ENCODE peak calls at places on chromosomes 16 and 17, in four cellular contexts. K is neuronal stem cell, R is upper lobe of right lung, N is SJSA1. Z is an unnamed sample. For H3K4me1, the result is how much of the 10 kb centered on the place peaks cover.

GRCh38 chr16:46727184-46727583 is 21.0 kb downstream of the MYLK3 start:
- DNase-seq in K (no peak), R (no peak), N (no peak), Z (no peak)

GRCh38 chr16:88526008-88526905 is 43.9 kb upstream of the ZC3H18 start:
- DNase-seq in K (no peak), R (no peak), N (no peak), Z (no peak)

GRCh38 chr17:42659079-42659931 is at the start of gene TUBG2:
- DNase-seq in K (peak), R (peak), N (peak), Z (no peak)

GRCh38 chr17:34721326-34721725 is 141.9 kb downstream of the TMEM132E start:
- DNase-seq in K (no peak), R (no peak), N (no peak), Z (no peak)

GRCh38 chr16:3825103-3825502 is 55.4 kb downstream of the CREBBP start:
- DNase-seq in K (no peak), R (no peak), N (peak), Z (no peak)

GRCh38 chr16:2948807-2949704 is 15.0 kb upstream of the KREMEN2 start:
- DNase-seq in K (no peak), R (no peak), N (no peak), Z (no peak)

GRCh38 chr16:57935904-57936303 is 35.0 kb downstream of the CNGB1 start:
- DNase-seq in K (no peak), R (no peak), N (peak), Z (no peak)

GRCh38 chr17:8649157-8650118 is 18.9 kb upstream of the MYH10 start:
- DNase-seq in K (no peak), R (no peak), N (no peak), Z (no peak)

GRCh38 chr16:84700518-84701277 is 898 bp downstream of the USP10 start:
- DNase-seq in K (peak), R (no peak), N (peak), Z (peak)

GRCh38 chr16:54934536-54935410 is 4.1 kb downstream of the IRX5 start:
- DNase-seq in K (peak), R (peak), N (no peak), Z (no peak)

GRCh38 chr17:42623732-42624596 is 14.5 kb downstream of the TUBG1 start:
- DNase-seq in K (no peak), R (no peak), N (no peak), Z (no peak)

GRCh38 chr17:27246537-27246936 is 47.4 kb upstream of the WSB1 start:
- DNase-seq in K (no peak), R (no peak), N (no peak), Z (no peak)

GRCh38 chr17:76716146-76716833 is 5.5 kb upstream of the MXRA7 start:
- DNase-seq in K (no peak), R (peak), N (peak), Z (no peak)

GRCh38 chr17:38747385-38748328 is 479 bp downstream of the PCGF2 start:
- DNase-seq in K (peak), R (peak), N (peak), Z (no peak)

GRCh38 chr17:62782730-62783260 is 25.3 kb downstream of the MARCHF10 start:
- DNase-seq in K (no peak), R (no peak), N (no peak), Z (no peak)

GRCh38 chr16:68003031-68003430 is 3.7 kb upstream of the DPEP2 start:
- DNase-seq in K (no peak), R (no peak), N (no peak), Z (no peak)

DNA sequence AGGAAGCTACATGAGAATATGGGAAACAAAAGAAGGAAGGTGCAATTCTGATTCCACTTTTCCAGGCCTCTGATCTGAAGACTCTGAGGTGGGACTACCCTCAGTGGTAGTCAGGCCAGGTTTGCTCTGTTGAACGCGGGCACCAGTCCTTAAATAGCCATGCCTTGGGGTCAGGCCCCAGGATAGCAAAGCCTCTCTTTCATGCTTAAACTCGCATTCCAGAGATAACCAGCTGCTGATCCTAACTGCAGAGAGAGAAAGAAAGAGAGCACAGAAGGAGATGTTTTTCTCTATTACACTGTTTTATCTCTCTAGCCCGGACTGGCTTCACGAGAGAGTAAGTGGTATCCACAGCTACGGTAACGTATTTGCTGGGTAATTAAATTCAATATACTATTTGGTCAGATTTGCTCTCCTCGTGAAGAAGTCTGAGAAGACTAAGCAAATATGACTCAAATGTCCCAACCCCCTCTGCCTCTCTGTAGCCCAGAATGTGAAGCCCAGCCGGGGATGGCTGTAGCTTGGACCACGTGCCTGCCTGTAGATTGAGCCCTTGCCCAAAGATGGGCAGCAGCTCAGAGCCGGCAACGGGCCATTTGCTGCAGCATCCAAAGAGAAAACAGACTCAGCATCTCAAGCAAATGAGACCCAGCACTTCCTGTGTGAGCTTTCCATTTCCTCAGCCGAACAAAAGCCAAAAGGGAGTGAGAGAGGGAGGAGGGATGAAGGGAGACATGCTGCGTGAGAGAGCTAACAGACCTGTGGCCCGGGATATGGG is 122.2 kb downstream of the SMG6 start:
- DNase-seq in K (no peak), R (no peak), N (peak), Z (no peak)
- H3K4me1 ChIP-seq in K (under half), R (half or more), N (half or more), Z (under half)

DNA sequence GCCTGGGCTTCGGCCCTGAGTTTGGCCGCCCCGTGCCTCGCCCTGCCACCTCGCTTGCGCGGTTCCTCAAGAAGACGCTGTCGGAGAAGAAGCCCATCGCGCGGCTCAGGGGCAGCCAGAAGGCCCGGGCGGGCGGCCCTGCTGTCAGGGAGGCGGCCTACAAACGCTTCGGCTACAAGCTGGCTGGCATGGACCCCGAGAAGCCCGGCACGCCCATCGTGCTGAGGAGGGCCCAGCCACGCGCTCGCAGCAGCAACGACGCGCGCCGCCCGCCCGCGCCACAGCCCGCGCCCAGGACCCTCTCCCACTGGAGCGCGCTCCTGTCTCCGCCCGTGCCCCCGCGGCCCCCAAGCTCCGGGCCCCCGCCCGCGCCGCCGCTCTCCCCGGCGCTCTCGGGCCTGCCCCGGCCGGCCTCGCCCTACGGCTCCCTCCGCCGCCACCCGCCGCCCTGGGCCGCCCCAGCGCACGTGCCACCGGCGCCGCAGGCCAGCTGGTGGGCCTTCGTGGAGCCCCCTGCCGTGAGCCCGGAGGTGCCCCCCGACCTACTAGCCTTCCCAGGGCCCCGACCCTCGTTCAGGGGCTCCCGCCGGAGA is 12.0 kb downstream of the MYO15A start:
- DNase-seq in K (no peak), R (no peak), N (no peak), Z (no peak)
- H3K4me1 ChIP-seq in K (under half), R (under half), N (under half), Z (under half)

GRCh38 chr17:81313776-81314409 is 18.8 kb upstream of the SLC38A10 start:
- DNase-seq in K (no peak), R (no peak), N (no peak), Z (no peak)
- H3K4me1 ChIP-seq in K (under half), R (under half), N (under half), Z (under half)

GRCh38 chr16:87465306-87465705 is 27.5 kb downstream of the ZCCHC14 start:
- DNase-seq in K (no peak), R (peak), N (peak), Z (peak)
- H3K4me1 ChIP-seq in K (under half), R (half or more), N (under half), Z (under half)

DNA sequence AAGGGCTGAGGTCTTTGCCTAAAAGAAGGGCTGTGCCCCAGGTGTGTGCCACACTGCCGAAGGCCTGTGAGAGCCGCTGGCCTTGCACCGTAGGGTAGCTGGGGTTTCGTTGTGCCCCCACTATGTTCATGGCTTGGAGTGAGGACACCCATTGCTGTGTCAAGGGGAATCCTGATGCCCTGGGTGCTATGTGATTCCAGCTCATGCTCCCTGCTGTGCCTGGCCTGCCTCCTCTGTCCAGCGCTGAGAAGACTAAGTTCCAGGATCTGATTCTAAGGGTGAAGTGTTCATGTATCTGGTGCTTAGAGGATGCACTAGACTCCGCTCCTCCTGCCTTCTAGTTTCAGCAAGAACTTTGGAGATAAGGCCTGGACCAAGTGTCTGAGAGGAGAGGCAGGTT is 47.4 kb downstream of the SREBF1 start:
- DNase-seq in K (no peak), R (no peak), N (no peak), Z (no peak)
- H3K4me1 ChIP-seq in K (half or more), R (under half), N (under half), Z (under half)

DNA sequence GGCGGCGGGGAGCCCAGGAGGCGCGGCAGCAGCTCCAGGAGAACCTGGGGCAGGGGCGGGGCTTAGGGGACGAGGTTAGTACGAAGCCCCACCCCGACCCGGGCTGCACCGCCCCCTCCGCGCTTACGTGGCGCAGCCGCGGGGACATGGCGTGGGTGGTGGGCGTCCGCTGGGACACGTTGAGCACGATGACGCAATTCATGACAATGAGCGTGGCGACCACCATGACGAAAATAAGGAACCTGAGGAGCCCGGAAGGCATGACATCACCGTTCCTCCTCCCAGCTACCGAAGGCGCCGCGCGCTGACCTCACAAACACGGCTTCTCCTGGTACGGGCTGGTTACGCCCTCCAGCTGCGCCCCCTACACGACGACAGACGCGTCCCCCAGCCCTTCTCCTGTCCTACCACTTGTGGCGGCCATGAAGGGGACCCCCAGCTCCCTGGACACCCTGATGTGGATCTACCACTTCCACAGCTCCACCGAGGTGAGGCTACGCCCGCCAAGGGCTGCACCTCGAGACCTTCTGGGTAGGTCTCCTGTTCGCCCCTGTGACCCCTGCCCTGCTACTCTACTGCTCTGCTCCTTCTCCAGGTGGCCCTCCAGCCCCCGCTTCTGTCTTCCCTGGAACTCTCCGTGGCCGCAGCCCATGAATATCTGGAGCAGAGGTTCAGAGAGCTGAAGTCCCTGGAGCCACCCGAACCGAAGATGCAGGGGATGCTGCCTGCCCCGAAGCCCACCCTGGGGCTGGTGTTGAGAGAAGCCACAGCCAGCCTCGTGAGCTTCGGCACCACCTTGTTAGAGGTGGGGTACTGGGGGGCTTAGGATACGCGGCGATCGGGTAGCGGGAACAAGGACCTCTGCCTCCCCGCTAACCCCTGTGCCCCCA is at the start of gene C17orf107:
- DNase-seq in K (no peak), R (peak), N (no peak), Z (no peak)
- H3K4me1 ChIP-seq in K (under half), R (under half), N (under half), Z (under half)